ENCODE peak calls at places on chromosomes 2 and 18, in nine cellular contexts. One of them, this sample, is unnamed.

GRCh38 chr2:149719695-149720094 is 132.1 kb upstream of the MMADHC start:
- DNase-seq in fibroblast of mammary gland: no peak
- DNase-seq in HepG2: no peak
- DNase-seq in fibroblast of lung: no peak
- DNase-seq in cardiac fibroblast: no peak
- DNase-seq in kidney: no peak
- DNase-seq in fibroblast of villous mesenchyme: no peak
- DNase-seq in HCT116: no peak
- DNase-seq in thoracic aorta: no peak
- DNase-seq in this sample: no peak

GRCh38 chr2:19575618-19576017 is 217.2 kb upstream of the OSR1 start:
- DNase-seq in cardiac fibroblast: no peak
- DNase-seq in HCT116: no peak
- DNase-seq in thoracic aorta: no peak
- DNase-seq in fibroblast of lung: peak
- DNase-seq in HepG2: no peak
- DNase-seq in fibroblast of mammary gland: peak
- DNase-seq in fibroblast of villous mesenchyme: peak
- DNase-seq in kidney: no peak
- DNase-seq in this sample: peak

GRCh38 chr2:37378411-37378810 is 34.0 kb downstream of the QPCT start:
- DNase-seq in thoracic aorta: no peak
- DNase-seq in cardiac fibroblast: peak
- DNase-seq in fibroblast of lung: peak
- DNase-seq in fibroblast of mammary gland: peak
- DNase-seq in kidney: no peak
- DNase-seq in HCT116: peak
- DNase-seq in fibroblast of villous mesenchyme: peak
- DNase-seq in HepG2: peak
- DNase-seq in this sample: no peak

GRCh38 chr18:2554671-2555070 is 16.6 kb downstream of the METTL4 start:
- DNase-seq in fibroblast of mammary gland: no peak
- DNase-seq in cardiac fibroblast: no peak
- DNase-seq in fibroblast of lung: no peak
- DNase-seq in fibroblast of villous mesenchyme: no peak
- DNase-seq in HepG2: no peak
- DNase-seq in thoracic aorta: no peak
- DNase-seq in HCT116: no peak
- DNase-seq in kidney: no peak
- DNase-seq in this sample: no peak

GRCh38 chr2:217150236-217150635 is 290.4 kb upstream of the TNP1 start:
- DNase-seq in fibroblast of mammary gland: peak
- DNase-seq in cardiac fibroblast: peak
- DNase-seq in fibroblast of lung: peak
- DNase-seq in kidney: no peak
- DNase-seq in HepG2: no peak
- DNase-seq in fibroblast of villous mesenchyme: peak
- DNase-seq in thoracic aorta: no peak
- DNase-seq in HCT116: no peak
- DNase-seq in this sample: no peak

GRCh38 chr2:2107140-2107539 is 223.9 kb downstream of the MYT1L start:
- DNase-seq in fibroblast of villous mesenchyme: no peak
- DNase-seq in kidney: no peak
- DNase-seq in HepG2: no peak
- DNase-seq in fibroblast of mammary gland: no peak
- DNase-seq in thoracic aorta: no peak
- DNase-seq in HCT116: no peak
- DNase-seq in fibroblast of lung: no peak
- DNase-seq in cardiac fibroblast: no peak
- DNase-seq in this sample: no peak

GRCh38 chr2:117308861-117309770 is 505.4 kb upstream of the DDX18 start:
- DNase-seq in fibroblast of villous mesenchyme: no peak
- DNase-seq in fibroblast of mammary gland: no peak
- DNase-seq in cardiac fibroblast: no peak
- DNase-seq in thoracic aorta: no peak
- DNase-seq in HCT116: no peak
- DNase-seq in HepG2: no peak
- DNase-seq in fibroblast of lung: no peak
- DNase-seq in kidney: no peak
- DNase-seq in this sample: no peak

GRCh38 chr2:25165992-25166618 is 2.3 kb downstream of the POMC start:
- DNase-seq in kidney: no peak
- DNase-seq in thoracic aorta: no peak
- DNase-seq in HepG2: peak
- DNase-seq in fibroblast of mammary gland: no peak
- DNase-seq in fibroblast of lung: no peak
- DNase-seq in fibroblast of villous mesenchyme: no peak
- DNase-seq in HCT116: peak
- DNase-seq in cardiac fibroblast: no peak
- DNase-seq in this sample: no peak

GRCh38 chr2:199581935-199582336 is 124.2 kb upstream of the SATB2 start:
- DNase-seq in fibroblast of lung: peak
- DNase-seq in kidney: no peak
- DNase-seq in fibroblast of mammary gland: no peak
- DNase-seq in thoracic aorta: no peak
- DNase-seq in HepG2: no peak
- DNase-seq in fibroblast of villous mesenchyme: peak
- DNase-seq in HCT116: no peak
- DNase-seq in cardiac fibroblast: peak
- DNase-seq in this sample: no peak

GRCh38 chr2:3179208-3179607 is 198.4 kb downstream of the EIPR1 start:
- DNase-seq in HCT116: no peak
- DNase-seq in fibroblast of mammary gland: no peak
- DNase-seq in thoracic aorta: no peak
- DNase-seq in fibroblast of lung: no peak
- DNase-seq in fibroblast of villous mesenchyme: no peak
- DNase-seq in kidney: no peak
- DNase-seq in cardiac fibroblast: no peak
- DNase-seq in HepG2: no peak
- DNase-seq in this sample: no peak

GRCh38 chr2:241272722-241273551 is 42.5 kb downstream of the HDLBP start:
- DNase-seq in HCT116: no peak
- DNase-seq in fibroblast of mammary gland: peak
- DNase-seq in fibroblast of lung: peak
- DNase-seq in fibroblast of villous mesenchyme: peak
- DNase-seq in kidney: peak
- DNase-seq in HepG2: no peak
- DNase-seq in thoracic aorta: peak
- DNase-seq in cardiac fibroblast: peak
- DNase-seq in this sample: no peak

GRCh38 chr2:191631754-191632153 is 46.2 kb upstream of the NABP1 start:
- DNase-seq in thoracic aorta: no peak
- DNase-seq in cardiac fibroblast: peak
- DNase-seq in HCT116: no peak
- DNase-seq in fibroblast of villous mesenchyme: peak
- DNase-seq in HepG2: peak
- DNase-seq in fibroblast of lung: peak
- DNase-seq in kidney: no peak
- DNase-seq in fibroblast of mammary gland: peak
- DNase-seq in this sample: peak

GRCh38 chr2:240502059-240502429 is 55.7 kb downstream of the ANKMY1 start:
- DNase-seq in thoracic aorta: no peak
- DNase-seq in kidney: peak
- DNase-seq in HepG2: no peak
- DNase-seq in cardiac fibroblast: no peak
- DNase-seq in HCT116: no peak
- DNase-seq in fibroblast of villous mesenchyme: no peak
- DNase-seq in fibroblast of mammary gland: no peak
- DNase-seq in fibroblast of lung: no peak
- DNase-seq in this sample: no peak

GRCh38 chr18:75208836-75209128 is 157 bp downstream of the PTGR3 start:
- DNase-seq in HepG2: no peak
- DNase-seq in fibroblast of lung: no peak
- DNase-seq in fibroblast of mammary gland: no peak
- DNase-seq in kidney: no peak
- DNase-seq in HCT116: no peak
- DNase-seq in fibroblast of villous mesenchyme: no peak
- DNase-seq in cardiac fibroblast: no peak
- DNase-seq in thoracic aorta: no peak
- DNase-seq in this sample: no peak

GRCh38 chr2:65265090-65266045 is 37.7 kb downstream of the ACTR2 start:
- DNase-seq in HCT116: peak
- DNase-seq in thoracic aorta: no peak
- DNase-seq in kidney: no peak
- DNase-seq in fibroblast of mammary gland: peak
- DNase-seq in cardiac fibroblast: peak
- DNase-seq in HepG2: peak
- DNase-seq in fibroblast of villous mesenchyme: peak
- DNase-seq in fibroblast of lung: peak
- DNase-seq in this sample: peak

DNA sequence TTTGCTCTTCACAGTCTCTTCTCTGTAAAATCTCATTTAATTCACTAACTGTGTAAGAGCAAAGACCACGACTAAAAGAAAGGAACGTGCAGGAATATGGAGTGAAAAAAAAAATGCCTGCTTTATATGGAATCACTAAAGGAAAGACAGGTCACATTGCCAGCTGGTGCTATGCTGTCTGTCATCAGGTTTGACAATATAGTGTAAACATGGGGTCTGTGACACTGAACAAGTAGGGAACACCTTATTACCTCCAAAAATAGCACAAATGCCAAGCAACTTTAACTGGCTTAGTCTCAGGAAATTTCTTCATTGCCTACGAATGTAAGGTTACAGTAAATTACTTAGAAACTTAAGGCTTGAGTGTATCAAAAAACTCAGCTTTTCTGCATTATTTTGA is 364.5 kb upstream of the LINC00305 start:
- DNase-seq in kidney: no peak
- DNase-seq in HepG2: no peak
- DNase-seq in fibroblast of lung: no peak
- DNase-seq in cardiac fibroblast: no peak
- DNase-seq in fibroblast of mammary gland: no peak
- DNase-seq in HCT116: no peak
- DNase-seq in thoracic aorta: no peak
- DNase-seq in fibroblast of villous mesenchyme: no peak
- DNase-seq in this sample: no peak
- TF ChIP-seq CTCF in kidney: no peak
- TF ChIP-seq CTCF in HepG2: no peak
- TF ChIP-seq CTCF in fibroblast of lung: no peak
- TF ChIP-seq CTCF in cardiac fibroblast: no peak
- TF ChIP-seq CTCF in fibroblast of mammary gland: no peak
- TF ChIP-seq CTCF in HCT116: no peak
- TF ChIP-seq CTCF in thoracic aorta: no peak
- TF ChIP-seq CTCF in fibroblast of villous mesenchyme: no peak
- TF ChIP-seq CTCF in this sample: no peak

GRCh38 chr2:42117182-42117579 is 52.0 kb upstream of the EML4 start:
- DNase-seq in fibroblast of lung: no peak
- DNase-seq in fibroblast of villous mesenchyme: no peak
- DNase-seq in HCT116: no peak
- DNase-seq in cardiac fibroblast: no peak
- DNase-seq in thoracic aorta: no peak
- DNase-seq in HepG2: no peak
- DNase-seq in kidney: no peak
- DNase-seq in fibroblast of mammary gland: no peak
- DNase-seq in this sample: no peak
- H3K4me3 ChIP-seq in fibroblast of lung: no peak
- H3K4me3 ChIP-seq in fibroblast of villous mesenchyme: no peak
- H3K4me3 ChIP-seq in HCT116: no peak
- H3K4me3 ChIP-seq in cardiac fibroblast: no peak
- H3K4me3 ChIP-seq in thoracic aorta: no peak
- H3K4me3 ChIP-seq in HepG2: peak
- H3K4me3 ChIP-seq in kidney: no peak
- H3K4me3 ChIP-seq in fibroblast of mammary gland: no peak
- H3K4me3 ChIP-seq in this sample: no peak

GRCh38 chr2:232980683-232981082 is 32.4 kb downstream of the NGEF start:
- DNase-seq in HepG2: no peak
- DNase-seq in HCT116: no peak
- DNase-seq in fibroblast of lung: no peak
- DNase-seq in fibroblast of mammary gland: peak
- DNase-seq in fibroblast of villous mesenchyme: no peak
- DNase-seq in kidney: no peak
- DNase-seq in cardiac fibroblast: no peak
- DNase-seq in thoracic aorta: no peak
- DNase-seq in this sample: no peak

GRCh38 chr2:232982926-232983668 is 30.0 kb downstream of the NGEF start:
- DNase-seq in fibroblast of villous mesenchyme: no peak
- DNase-seq in kidney: no peak
- DNase-seq in fibroblast of lung: no peak
- DNase-seq in cardiac fibroblast: no peak
- DNase-seq in HepG2: no peak
- DNase-seq in fibroblast of mammary gland: no peak
- DNase-seq in HCT116: no peak
- DNase-seq in thoracic aorta: no peak
- DNase-seq in this sample: no peak

GRCh38 chr2:232983669-232983991 is 29.4 kb downstream of the NGEF start:
- DNase-seq in fibroblast of lung: no peak
- DNase-seq in cardiac fibroblast: no peak
- DNase-seq in fibroblast of villous mesenchyme: no peak
- DNase-seq in kidney: no peak
- DNase-seq in HepG2: no peak
- DNase-seq in thoracic aorta: no peak
- DNase-seq in fibroblast of mammary gland: no peak
- DNase-seq in HCT116: no peak
- DNase-seq in this sample: no peak

GRCh38 chr2:232981356-232981755 is 31.7 kb downstream of the NGEF start:
- DNase-seq in fibroblast of lung: no peak
- DNase-seq in thoracic aorta: no peak
- DNase-seq in kidney: no peak
- DNase-seq in HepG2: no peak
- DNase-seq in fibroblast of villous mesenchyme: no peak
- DNase-seq in cardiac fibroblast: no peak
- DNase-seq in fibroblast of mammary gland: no peak
- DNase-seq in HCT116: no peak
- DNase-seq in this sample: no peak

DNA sequence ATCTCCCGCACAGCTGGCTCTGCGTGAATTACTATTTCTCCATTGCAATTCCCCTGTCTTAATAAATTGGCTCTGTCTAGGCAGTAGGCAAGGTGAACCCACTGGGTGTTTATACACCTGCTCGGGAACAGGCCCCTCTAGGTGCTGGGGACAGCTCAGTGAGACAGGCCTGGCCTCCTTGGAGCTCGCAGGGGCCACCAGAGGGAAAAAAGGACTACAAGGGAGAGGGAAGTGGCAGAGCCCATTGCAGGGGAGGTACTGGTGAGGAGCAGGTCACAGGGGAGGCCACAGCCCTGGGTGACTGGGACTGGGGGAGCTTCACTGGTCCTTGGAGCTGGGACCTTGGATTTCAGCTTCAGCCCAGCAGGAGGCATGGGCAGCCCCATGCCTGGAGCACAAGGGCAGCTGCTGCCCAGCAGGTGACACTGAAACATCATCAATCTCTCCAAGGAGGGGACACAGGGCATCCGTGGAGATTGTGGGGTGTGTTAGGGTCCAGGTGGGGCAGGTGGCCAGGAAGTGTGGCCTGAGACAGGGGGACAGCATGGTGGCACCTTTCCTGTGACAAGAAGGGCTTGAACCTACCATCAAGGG is 31.2 kb downstream of the NGEF start:
- DNase-seq in cardiac fibroblast: no peak
- DNase-seq in fibroblast of mammary gland: no peak
- DNase-seq in kidney: no peak
- DNase-seq in fibroblast of lung: no peak
- DNase-seq in HepG2: peak
- DNase-seq in HCT116: no peak
- DNase-seq in fibroblast of villous mesenchyme: no peak
- DNase-seq in thoracic aorta: no peak
- DNase-seq in this sample: no peak
- TF ChIP-seq CTCF in cardiac fibroblast: no peak
- TF ChIP-seq CTCF in fibroblast of mammary gland: no peak
- TF ChIP-seq CTCF in kidney: no peak
- TF ChIP-seq CTCF in fibroblast of lung: no peak
- TF ChIP-seq CTCF in HepG2: peak
- TF ChIP-seq CTCF in HCT116: peak
- TF ChIP-seq CTCF in fibroblast of villous mesenchyme: no peak
- TF ChIP-seq CTCF in thoracic aorta: no peak
- TF ChIP-seq CTCF in this sample: no peak

GRCh38 chr2:63845866-63846265 is 4.2 kb downstream of the UGP2 start:
- DNase-seq in HCT116: no peak
- DNase-seq in fibroblast of mammary gland: no peak
- DNase-seq in kidney: no peak
- DNase-seq in fibroblast of villous mesenchyme: no peak
- DNase-seq in HepG2: no peak
- DNase-seq in thoracic aorta: no peak
- DNase-seq in fibroblast of lung: no peak
- DNase-seq in cardiac fibroblast: no peak
- DNase-seq in this sample: no peak
- H3K4me3 ChIP-seq in HCT116: no peak
- H3K4me3 ChIP-seq in fibroblast of mammary gland: no peak
- H3K4me3 ChIP-seq in kidney: no peak
- H3K4me3 ChIP-seq in fibroblast of villous mesenchyme: no peak
- H3K4me3 ChIP-seq in HepG2: no peak
- H3K4me3 ChIP-seq in thoracic aorta: no peak
- H3K4me3 ChIP-seq in fibroblast of lung: no peak
- H3K4me3 ChIP-seq in cardiac fibroblast: no peak
- H3K4me3 ChIP-seq in this sample: no peak

This sample was measured in BJ.